ENCODE peak calls at places on chromosomes 13 and 19, in six cellular contexts. X is IMR-90, O is BJ, Y is astrocyte of the cerebellum, U is psoas muscle, K is heart left ventricle. N is an unnamed sample.

GRCh38 chr19:22914646-22915045 is 82.6 kb downstream of the ZNF723 start:
- DNase-seq in X (no peak), O (no peak), Y (no peak), U (no peak), K (no peak), N (no peak)

GRCh38 chr13:66405908-66406802 is 824.0 kb downstream of the PCDH9 start:
- DNase-seq in X (peak), O (peak), Y (peak), U (no peak), K (no peak), N (peak)

GRCh38 chr19:48321372-48321621 is 4.1 kb upstream of the EMP3 start:
- DNase-seq in X (peak), O (no peak), Y (peak), U (peak), K (peak), N (no peak)

GRCh38 chr19:944171-944567 is 18.3 kb downstream of the ARID3A start:
- DNase-seq in X (no peak), O (no peak), Y (no peak), U (no peak), K (peak), N (no peak)

GRCh38 chr19:2795827-2796658 is 10.7 kb downstream of the THOP1 start:
- DNase-seq in X (no peak), O (no peak), Y (no peak), U (no peak), K (no peak), N (no peak)

GRCh38 chr19:37763488-37763887 is 15.9 kb downstream of the ZNF573 start:
- DNase-seq in X (peak), O (no peak), Y (no peak), U (no peak), K (no peak), N (no peak)

GRCh38 chr19:42254083-42254849 is 662 bp downstream of the ERF start:
- DNase-seq in X (peak), O (no peak), Y (no peak), U (peak), K (peak), N (no peak)

GRCh38 chr19:18317998-18318800 is 4.7 kb downstream of the LSM4 start:
- DNase-seq in X (no peak), O (no peak), Y (no peak), U (no peak), K (peak), N (no peak)

GRCh38 chr13:104530741-104531140 is 1464.5 kb upstream of the SLC10A2 start:
- DNase-seq in X (no peak), O (no peak), Y (peak), U (no peak), K (no peak), N (no peak)

GRCh38 chr19:5936308-5936980 is 22.4 kb downstream of the CAPS start:
- DNase-seq in X (no peak), O (no peak), Y (no peak), U (no peak), K (no peak), N (no peak)

GRCh38 chr13:77033717-77034302 is 6.9 kb upstream of the FBXL3 start:
- DNase-seq in X (peak), O (no peak), Y (no peak), U (no peak), K (no peak), N (no peak)

GRCh38 chr13:100533588-100534041 is 55.0 kb downstream of the GGACT start:
- DNase-seq in X (no peak), O (no peak), Y (no peak), U (no peak), K (no peak), N (no peak)

GRCh38 chr19:42193706-42194105 is 23.8 kb downstream of the DEDD2 start:
- DNase-seq in X (peak), O (no peak), Y (no peak), U (no peak), K (no peak), N (no peak)

GRCh38 chr13:30371649-30372265 is 50.5 kb upstream of the UBE2L5 start:
- DNase-seq in X (peak), O (no peak), Y (no peak), U (no peak), K (no peak), N (peak)

GRCh38 chr13:41764558-41764957 is 196.4 kb downstream of the VWA8 start:
- DNase-seq in X (no peak), O (no peak), Y (no peak), U (no peak), K (no peak), N (no peak)

GRCh38 chr19:42363614-42364346 is 26.3 kb downstream of the CNFN start:
- DNase-seq in X (no peak), O (no peak), Y (no peak), U (no peak), K (no peak), N (no peak)

GRCh38 chr13:104975272-104975671 is 1560.2 kb downstream of the EFNB2 start:
- DNase-seq in X (no peak), O (no peak), Y (no peak), U (no peak), K (no peak), N (no peak)

GRCh38 chr19:44367024-44367423 is 10.5 kb upstream of the ZNF112 start:
- DNase-seq in X (no peak), O (no peak), Y (no peak), U (no peak), K (no peak), N (no peak)

GRCh38 chr19:29946645-29947044 is 4.6 kb downstream of the URI1 start:
- DNase-seq in X (no peak), O (no peak), Y (no peak), U (no peak), K (no peak), N (no peak)

GRCh38 chr19:6271251-6271650 is 8.5 kb downstream of the MLLT1 start:
- DNase-seq in X (peak), O (no peak), Y (no peak), U (no peak), K (no peak), N (no peak)

GRCh38 chr13:77386880-77387606 is 60.1 kb upstream of the MYCBP2 start:
- DNase-seq in X (peak), O (peak), Y (peak), U (no peak), K (no peak), N (peak)

GRCh38 chr19:2207991-2208860 is 27.9 kb downstream of the PLEKHJ1 start:
- DNase-seq in X (peak), O (peak), Y (no peak), U (peak), K (peak), N (no peak)

GRCh38 chr13:98004107-98004506 is 50.6 kb downstream of the IPO5 start:
- DNase-seq in X (peak), O (peak), Y (peak), U (no peak), K (no peak), N (peak)

GRCh38 chr19:55669418-55670279 is 5.4 kb upstream of the EPN1 start:
- DNase-seq in X (no peak), O (no peak), Y (no peak), U (no peak), K (no peak), N (no peak)

GRCh38 chr19:30649934-30650614 is 277.9 kb downstream of the ZNF536 start:
- DNase-seq in X (peak), O (no peak), Y (peak), U (no peak), K (no peak), N (peak)

GRCh38 chr19:15378529-15379082 is 981 bp downstream of the AKAP8 start:
- DNase-seq in X (peak), O (no peak), Y (no peak), U (no peak), K (no peak), N (no peak)

GRCh38 chr19:827710-828321 is at the start of gene AZU1:
- DNase-seq in X (no peak), O (no peak), Y (no peak), U (no peak), K (no peak), N (no peak)

GRCh38 chr13:101398191-101398590 is 18.1 kb downstream of the NALCN start:
- DNase-seq in X (peak), O (no peak), Y (no peak), U (no peak), K (no peak), N (no peak)

GRCh38 chr19:36163813-36164212 is 11.6 kb upstream of the COX7A1 start:
- DNase-seq in X (no peak), O (no peak), Y (no peak), U (no peak), K (no peak), N (no peak)

GRCh38 chr13:23986619-23987018 is 89.3 kb upstream of the C1QTNF9B start:
- DNase-seq in X (peak), O (peak), Y (peak), U (no peak), K (no peak), N (peak)

GRCh38 chr13:29514720-29515310 is 80.7 kb downstream of the SLC7A1 start:
- DNase-seq in X (no peak), O (no peak), Y (no peak), U (no peak), K (no peak), N (no peak)

GRCh38 chr19:55809381-55810058 is 22.3 kb downstream of the NLRP11 start:
- DNase-seq in X (peak), O (no peak), Y (no peak), U (peak), K (peak), N (no peak)

GRCh38 chr19:46725859-46726393 is 9.0 kb upstream of the PRKD2 start:
- DNase-seq in X (no peak), O (no peak), Y (no peak), U (no peak), K (no peak), N (no peak)

GRCh38 chr13:106533101-106533939 is 2.1 kb downstream of the EFNB2 start:
- DNase-seq in X (peak), O (no peak), Y (peak), U (peak), K (peak), N (no peak)

GRCh38 chr19:18995804-18996241 is 37.5 kb downstream of the SUGP2 start:
- DNase-seq in X (peak), O (peak), Y (peak), U (peak), K (peak), N (peak)

GRCh38 chr19:16739546-16739945 is 19.9 kb downstream of the NWD1 start:
- DNase-seq in X (no peak), O (no peak), Y (no peak), U (no peak), K (no peak), N (no peak)

GRCh38 chr19:50488795-50489194 is 12.1 kb upstream of the GARIN5A start:
- DNase-seq in X (no peak), O (no peak), Y (no peak), U (no peak), K (no peak), N (no peak)

GRCh38 chr13:51479199-51479523 is 26.3 kb upstream of the INTS6 start:
- DNase-seq in X (peak), O (no peak), Y (no peak), U (no peak), K (no peak), N (no peak)

GRCh38 chr19:6402834-6403608 is 10.1 kb upstream of the GTF2F1 start:
- DNase-seq in X (peak), O (peak), Y (peak), U (no peak), K (no peak), N (peak)

GRCh38 chr19:29379257-29379986 is 146.4 kb upstream of the VSTM2B start:
- DNase-seq in X (no peak), O (no peak), Y (no peak), U (no peak), K (no peak), N (no peak)

DNA sequence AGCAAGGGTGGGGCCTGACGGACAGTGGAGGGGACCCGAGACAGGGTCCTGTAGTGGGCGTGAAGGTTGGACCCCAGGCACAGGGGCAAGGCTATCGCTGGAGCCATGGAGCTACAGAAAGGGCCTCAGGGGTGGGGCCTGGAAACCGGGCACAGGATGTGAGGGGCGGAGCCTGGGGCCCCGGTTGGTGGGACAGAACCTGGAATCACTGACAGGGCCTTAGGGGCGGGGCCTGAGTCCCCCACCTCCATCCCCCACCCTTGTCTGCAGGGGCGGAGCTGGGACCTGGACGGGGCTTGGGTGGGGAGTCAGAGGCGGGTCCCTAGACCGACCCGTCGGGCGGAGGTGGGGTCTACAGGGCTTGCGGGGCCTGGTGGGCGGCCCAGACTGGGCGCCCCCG is 26.0 kb downstream of the DCAF15 start:
- DNase-seq in X (no peak), O (no peak), Y (no peak), U (peak), K (peak), N (no peak)
- H3K4me3 ChIP-seq in X (no peak), O (no peak), Y (no peak), U (peak), K (peak), N (no peak)

GRCh38 chr19:51926426-51926783 is 867 bp upstream of the ZNF613 start:
- DNase-seq in X (no peak), O (no peak), Y (no peak), U (no peak), K (no peak), N (no peak)

GRCh38 chr19:51921949-51922348 is 5.3 kb upstream of the ZNF613 start:
- DNase-seq in X (no peak), O (no peak), Y (no peak), U (no peak), K (no peak), N (no peak)

GRCh38 chr19:51927859-51928258 is 587 bp downstream of the ZNF613 start:
- DNase-seq in X (no peak), O (no peak), Y (no peak), U (no peak), K (no peak), N (no peak)

GRCh38 chr19:51931921-51932320 is 4.6 kb downstream of the ZNF613 start:
- DNase-seq in X (no peak), O (no peak), Y (no peak), U (no peak), K (no peak), N (no peak)

DNA sequence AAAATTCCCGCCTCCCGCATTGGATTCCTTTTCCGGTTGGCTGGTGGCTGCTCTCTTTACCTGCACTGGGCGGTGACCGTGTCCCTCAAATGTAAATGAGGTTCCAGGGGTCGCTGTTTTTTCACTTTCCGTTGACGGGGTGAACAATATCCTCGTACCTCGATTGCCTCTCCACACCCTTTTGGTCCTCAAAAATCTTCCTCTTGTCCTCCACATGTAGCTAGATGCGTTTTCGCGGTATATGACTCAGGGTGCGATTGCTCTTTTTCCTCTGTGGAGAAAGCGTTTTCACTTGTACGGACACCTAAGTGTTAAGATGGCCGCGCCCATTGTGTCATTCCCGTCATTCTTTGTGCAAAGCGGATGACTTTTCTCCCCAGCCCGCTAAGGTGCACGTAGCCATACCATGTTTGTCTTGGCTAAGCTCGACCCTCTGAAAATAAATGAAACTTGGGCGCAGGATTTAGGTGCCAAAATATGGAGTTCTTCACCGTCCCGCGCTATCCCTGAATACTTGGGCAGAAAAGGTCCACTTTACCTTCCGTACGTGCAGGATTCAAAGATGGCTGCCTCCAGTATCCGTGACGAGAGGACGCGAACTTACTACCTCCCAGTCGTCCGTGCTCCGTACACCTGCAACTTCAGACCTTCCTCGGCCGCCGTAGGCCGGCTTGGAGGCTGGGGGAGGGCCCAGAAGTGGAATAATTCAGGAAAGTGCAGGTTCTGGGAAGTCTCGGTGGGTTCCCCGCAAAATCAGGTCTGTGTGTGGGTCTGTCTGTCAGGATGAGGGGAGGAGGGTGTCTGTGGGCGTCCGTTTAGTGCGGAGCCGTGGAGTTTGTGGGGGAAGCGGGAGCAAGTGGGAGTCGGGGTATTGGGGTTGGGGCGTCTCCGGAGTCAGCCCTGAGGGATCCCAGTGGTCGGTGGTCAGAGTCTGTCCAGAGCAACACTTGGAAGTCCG is at the start of gene ZNF613:
- DNase-seq in X (peak), O (peak), Y (peak), U (peak), K (peak), N (peak)
- TF ChIP-seq CTCF in X (peak), O (peak), Y (peak), U (peak), K (peak), N (peak)

GRCh38 chr19:8403820-8404109 is 9.3 kb upstream of the MARCHF2 start:
- DNase-seq in X (no peak), O (no peak), Y (no peak), U (no peak), K (no peak), N (no peak)

GRCh38 chr19:8401981-8402411 is 11.1 kb upstream of the MARCHF2 start:
- DNase-seq in X (no peak), O (no peak), Y (no peak), U (no peak), K (no peak), N (no peak)

GRCh38 chr19:8399681-8400188 is 9.6 kb downstream of the RAB11B start:
- DNase-seq in X (no peak), O (no peak), Y (no peak), U (no peak), K (no peak), N (no peak)

GRCh38 chr19:8403098-8403819 is 9.8 kb upstream of the MARCHF2 start:
- DNase-seq in X (no peak), O (no peak), Y (no peak), U (no peak), K (no peak), N (no peak)

GRCh38 chr19:8404391-8405151 is 8.5 kb upstream of the MARCHF2 start:
- DNase-seq in X (no peak), O (no peak), Y (no peak), U (no peak), K (peak), N (no peak)
- H3K4me3 ChIP-seq in X (no peak), O (no peak), Y (no peak), U (no peak), K (no peak), N (no peak)

GRCh38 chr13:44989071-44989889 is at the start of the genes GPALPP1 and NUFIP1:
- DNase-seq in X (peak), O (peak), Y (peak), U (peak), K (peak), N (peak)
- TF ChIP-seq CTCF in X (no peak), O (no peak), Y (peak), U (peak), K (no peak), N (no peak)